ENCODE peak calls at places on chromosomes 4 and X, in five cellular contexts. E is B cell, O is adrenal gland, S is left lung, V is Peyer's patch. I is an unnamed sample.

GRCh38 chr4:173281001-173281400 is 53.2 kb downstream of the HMGB2 start:
- DNase-seq in O (no peak), E (no peak), S (no peak), V (no peak), I (no peak)

GRCh38 chr4:163344147-163345050 is 707 bp downstream of the NPY5R start:
- DNase-seq in O (peak), S (no peak), V (no peak), E (no peak), I (no peak)

GRCh38 chr4:152709675-152710438 is 30.1 kb upstream of the TMEM154 start:
- DNase-seq in S (no peak), V (no peak), O (no peak), E (no peak), I (no peak)

GRCh38 chr4:39181520-39181904 is 817 bp upstream of the WDR19 start:
- DNase-seq in S (no peak), E (no peak), V (no peak), O (peak), I (no peak)

GRCh38 chr4:186032259-186032658 is 36.7 kb upstream of the TLR3 start:
- DNase-seq in E (no peak), O (no peak), V (no peak), S (no peak), I (no peak)

GRCh38 chr4:8472689-8473197 is 32.2 kb downstream of the TRMT44 start:
- DNase-seq in O (no peak), S (no peak), V (peak), E (no peak), I (no peak)

GRCh38 chr4:83282049-83282535 is 2.5 kb downstream of the COQ2 start:
- DNase-seq in V (peak), S (no peak), E (peak), O (peak), I (peak)

GRCh38 chr4:141066690-141067089 is 66.6 kb downstream of the RNF150 start:
- DNase-seq in S (no peak), E (no peak), V (no peak), O (no peak), I (no peak)

GRCh38 chr4:105350859-105351494 is 122.9 kb downstream of the PPA2 start:
- DNase-seq in E (no peak), O (no peak), V (no peak), S (no peak), I (no peak)

GRCh38 chr4:1201851-1202525 is 29.6 kb upstream of the SPON2 start:
- DNase-seq in E (peak), V (peak), O (peak), S (peak), I (peak)

GRCh38 chr4:88985088-88985779 is 71.8 kb downstream of the FAM13A start:
- DNase-seq in V (no peak), S (no peak), E (no peak), O (peak), I (no peak)

GRCh38 chrX:40380649-40381488 is 199.9 kb upstream of the ATP6AP2 start:
- DNase-seq in V (no peak), S (no peak), O (no peak), E (no peak), I (no peak)

GRCh38 chrX:148517191-148517590 is 16.8 kb downstream of the AFF2 start:
- DNase-seq in V (no peak), E (no peak), S (no peak), O (no peak), I (no peak)

GRCh38 chr4:89625599-89626293 is 211.2 kb downstream of the SNCA start:
- DNase-seq in E (no peak), V (no peak), O (no peak), S (no peak), I (no peak)

GRCh38 chr4:69849297-69849696 is 10.6 kb downstream of the SULT1E1 start:
- DNase-seq in S (no peak), V (no peak), E (no peak), O (no peak), I (no peak)

GRCh38 chr4:85244638-85245037 is 230.3 kb upstream of the ARHGAP24 start:
- DNase-seq in O (no peak), V (no peak), S (no peak), E (no peak), I (no peak)

GRCh38 chr4:21948347-21949072 is at the start of gene KCNIP4:
- DNase-seq in V (no peak), O (no peak), E (no peak), S (no peak), I (no peak)

GRCh38 chrX:153983321-153983729 is 10.8 kb downstream of the TMEM187 start:
- DNase-seq in V (no peak), O (no peak), E (no peak), S (no peak), I (no peak)

GRCh38 chr4:121728066-121728465 is 31.3 kb upstream of the ANXA5 start:
- DNase-seq in S (no peak), V (no peak), O (no peak), E (no peak), I (no peak)

GRCh38 chr4:26576171-26576829 is 7.6 kb upstream of the TBC1D19 start:
- DNase-seq in O (no peak), V (no peak), S (no peak), E (no peak), I (no peak)

GRCh38 chr4:26410385-26411293 is 79.6 kb downstream of the CCKAR start:
- DNase-seq in E (peak), O (peak), V (no peak), S (no peak), I (no peak)

GRCh38 chr4:128322311-128322710 is 34.7 kb upstream of the PGRMC2 start:
- DNase-seq in S (no peak), O (no peak), V (no peak), E (no peak), I (no peak)

GRCh38 chr4:26330946-26331345 is 10.1 kb downstream of the RBPJ start:
- DNase-seq in S (no peak), O (no peak), V (no peak), E (no peak), I (no peak)

GRCh38 chrX:147953976-147954375 is 27.2 kb upstream of the FMR1NB start:
- DNase-seq in V (no peak), O (peak), S (no peak), E (no peak), I (no peak)

GRCh38 chr4:10346023-10346422 is 111.2 kb downstream of the ZNF518B start:
- DNase-seq in E (no peak), O (no peak), S (no peak), V (no peak), I (no peak)

GRCh38 chr4:183580370-183580769 is 75.5 kb downstream of the ING2 start:
- DNase-seq in O (no peak), E (no peak), S (no peak), V (no peak), I (no peak)

GRCh38 chrX:19535481-19535880 is 20.2 kb upstream of the MAP3K15 start:
- DNase-seq in O (no peak), V (no peak), S (no peak), E (no peak), I (no peak)

GRCh38 chrX:150990910-150991309 is 7.8 kb downstream of the HMGB3 start:
- DNase-seq in S (no peak), V (no peak), E (no peak), O (peak), I (no peak)

GRCh38 chr4:142043509-142043908 is 407.1 kb downstream of the IL15 start:
- DNase-seq in E (no peak), O (no peak), S (no peak), V (no peak), I (no peak)

DNA sequence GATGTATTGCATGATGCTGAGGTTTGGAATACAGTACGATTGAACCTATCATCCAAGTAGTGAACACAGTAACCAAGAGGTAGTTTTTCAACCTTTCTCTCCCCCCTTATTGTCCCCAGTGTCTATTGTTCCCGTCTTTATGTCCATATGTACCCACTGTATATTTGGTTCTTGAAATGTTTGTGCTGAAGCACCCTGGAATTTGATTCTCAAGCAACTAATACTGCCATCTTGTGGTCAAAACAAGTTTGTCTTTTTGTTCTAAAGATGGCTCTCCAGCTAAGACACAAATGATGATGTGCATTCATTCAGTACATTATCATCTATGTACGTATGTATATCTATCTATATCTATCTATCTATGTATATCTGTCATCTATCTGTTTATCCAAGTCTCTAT is 33.5 kb upstream of the DCX start:
- DNase-seq in S (no peak), V (no peak), O (no peak), E (no peak), I (no peak)
- TF ChIP-seq CTCF in S (peak), V (no peak), O (peak), E (peak), I (no peak)

DNA sequence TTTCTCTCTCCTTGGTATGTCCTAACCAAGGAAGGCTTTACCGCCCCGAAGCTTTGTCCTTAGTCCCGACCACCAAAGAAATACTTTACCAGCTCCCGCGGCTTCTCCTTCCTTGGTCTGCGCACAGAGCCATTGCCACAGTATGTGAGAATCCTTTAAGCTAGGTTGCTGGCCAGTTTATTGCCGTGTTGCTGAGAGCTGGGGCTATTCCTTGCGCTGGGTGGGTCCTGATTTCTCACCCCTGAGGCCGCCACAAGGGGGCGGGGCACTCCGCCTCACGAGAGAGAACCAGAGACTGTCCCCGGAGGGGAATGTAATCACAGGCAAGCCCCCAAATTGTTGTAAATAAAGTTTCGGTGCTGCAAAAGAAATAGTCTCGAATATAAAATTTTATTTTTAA is 331.0 kb upstream of the PCDH10 start:
- DNase-seq in S (no peak), O (no peak), V (no peak), E (no peak), I (no peak)
- TF ChIP-seq CTCF in S (no peak), O (no peak), V (no peak), E (no peak), I (no peak)

GRCh38 chrX:107429090-107429489 is 20.4 kb upstream of the FRMPD3 start:
- DNase-seq in O (peak), V (no peak), E (no peak), S (no peak), I (no peak)
- TF ChIP-seq CTCF in O (peak), V (no peak), E (peak), S (peak), I (peak)

DNA sequence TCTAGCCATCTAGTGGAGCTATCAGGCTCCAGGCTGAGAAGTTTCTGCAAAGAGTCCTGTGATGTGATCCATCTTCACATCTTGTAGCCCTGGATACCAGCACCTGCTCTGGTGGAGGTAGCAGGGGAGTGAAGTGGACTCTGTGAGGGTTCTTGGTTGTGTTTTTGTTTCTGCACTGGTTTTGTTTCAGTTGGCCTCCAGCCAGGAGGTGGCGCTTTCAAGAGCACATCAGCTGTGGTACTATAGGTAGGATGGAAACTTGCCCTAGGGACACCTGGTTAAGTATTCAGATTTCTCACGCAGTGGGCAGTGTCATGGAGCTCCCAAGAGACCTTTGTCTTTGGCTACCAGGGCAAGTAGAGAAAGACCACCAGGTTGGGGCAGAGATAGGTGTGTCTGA is 257.5 kb upstream of the SLC7A11 start:
- DNase-seq in V (no peak), E (no peak), S (no peak), O (no peak), I (no peak)
- TF ChIP-seq CTCF in V (no peak), E (no peak), S (no peak), O (no peak), I (no peak)

GRCh38 chr4:67875011-67875410 is 8.8 kb downstream of the TMPRSS11D start:
- DNase-seq in O (no peak), E (no peak), S (no peak), V (no peak), I (no peak)

GRCh38 chr4:67873116-67873515 is 10.7 kb downstream of the TMPRSS11D start:
- DNase-seq in E (no peak), S (no peak), V (no peak), O (no peak), I (no peak)

GRCh38 chr4:67877086-67877485 is 6.7 kb downstream of the TMPRSS11D start:
- DNase-seq in S (no peak), E (no peak), O (no peak), V (no peak), I (no peak)

GRCh38 chr4:67869580-67870190 is 14.1 kb downstream of the TMPRSS11D start:
- DNase-seq in O (no peak), V (no peak), E (no peak), S (no peak), I (no peak)

GRCh38 chr4:67871867-67872266 is 11.9 kb downstream of the TMPRSS11D start:
- DNase-seq in E (no peak), O (no peak), S (no peak), V (no peak), I (no peak)
- TF ChIP-seq CTCF in E (no peak), O (peak), S (peak), V (no peak), I (peak)

GRCh38 chr4:100246697-100247096 is 56.4 kb upstream of the DDIT4L start:
- DNase-seq in O (no peak), E (no peak), V (no peak), S (no peak), I (no peak)

GRCh38 chr4:100254237-100254636 is 64.0 kb upstream of the DDIT4L start:
- DNase-seq in S (no peak), V (no peak), O (no peak), E (no peak), I (no peak)

GRCh38 chr4:100244347-100244746 is 54.1 kb upstream of the DDIT4L start:
- DNase-seq in O (no peak), E (no peak), S (no peak), V (no peak), I (no peak)

DNA sequence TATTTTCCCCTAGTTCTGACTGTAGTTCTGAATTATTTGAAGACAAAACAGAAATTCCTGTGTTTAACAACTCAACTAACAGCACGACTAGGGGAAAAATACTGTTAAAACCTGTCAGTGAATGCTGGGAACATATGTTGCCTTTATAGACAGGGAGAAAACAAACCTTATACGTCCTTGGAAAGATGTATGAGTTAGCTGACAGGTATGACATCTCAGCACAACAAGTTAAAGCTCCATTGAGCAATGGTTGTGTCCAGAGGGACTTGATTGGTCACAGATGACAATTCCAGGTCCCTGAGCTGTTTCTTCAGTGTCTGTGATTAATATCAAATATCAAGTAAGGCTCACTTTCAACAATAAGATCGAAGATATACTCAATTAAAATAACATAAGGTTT is 58.2 kb upstream of the DDIT4L start:
- DNase-seq in E (no peak), V (no peak), S (no peak), O (no peak), I (no peak)
- TF ChIP-seq CTCF in E (no peak), V (no peak), S (no peak), O (no peak), I (no peak)

GRCh38 chr4:4248036-4248884 is at the start of gene TMEM128:
- DNase-seq in S (peak), V (peak), O (peak), E (peak), I (peak)
- TF ChIP-seq CTCF in S (no peak), V (no peak), O (peak), E (no peak), I (peak)

DNA sequence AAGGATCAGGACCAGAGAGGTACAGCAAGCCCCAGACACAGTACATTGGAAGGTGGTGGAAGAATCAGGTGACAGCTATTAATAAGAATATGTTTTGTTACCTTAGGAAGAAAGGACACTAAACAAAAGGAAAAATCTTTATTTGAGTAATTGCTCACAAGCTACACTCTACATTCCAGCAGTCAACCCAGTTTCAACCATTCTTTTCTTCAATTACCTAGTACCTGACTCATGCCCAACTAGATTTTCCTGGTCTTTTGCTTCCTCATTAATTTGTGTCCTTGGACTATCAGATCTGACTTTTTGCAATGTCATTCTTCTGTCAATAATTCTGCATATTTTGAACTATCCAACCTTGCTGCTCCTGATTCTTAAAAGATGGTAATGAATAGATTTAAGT is 22.5 kb upstream of the GLRA2 start:
- DNase-seq in V (no peak), O (no peak), E (no peak), S (no peak), I (no peak)
- TF ChIP-seq CTCF in V (no peak), O (no peak), E (no peak), S (no peak), I (no peak)

GRCh38 chr4:42397635-42398447 is 553 bp downstream of the SHISA3 start:
- DNase-seq in V (no peak), E (no peak), S (no peak), O (no peak), I (no peak)

GRCh38 chr4:42398448-42399355 is 1.4 kb downstream of the SHISA3 start:
- DNase-seq in V (no peak), S (no peak), E (no peak), O (no peak), I (no peak)

GRCh38 chr4:42399393-42399792 is 2.1 kb downstream of the SHISA3 start:
- DNase-seq in E (no peak), V (no peak), O (no peak), S (no peak), I (no peak)

GRCh38 chr4:42404001-42404400 is 6.7 kb downstream of the SHISA3 start:
- DNase-seq in V (no peak), E (no peak), S (no peak), O (no peak), I (no peak)

GRCh38 chr4:42401171-42401570 is 3.9 kb downstream of the SHISA3 start:
- DNase-seq in E (no peak), S (no peak), V (no peak), O (no peak), I (no peak)
- TF ChIP-seq CTCF in E (no peak), S (no peak), V (no peak), O (no peak), I (no peak)

GRCh38 chr4:74886490-74886889 is 46.4 kb upstream of the PARM1 start:
- DNase-seq in O (no peak), V (no peak), S (no peak), E (no peak), I (no peak)

GRCh38 chr4:74878323-74878722 is 54.6 kb upstream of the PARM1 start:
- DNase-seq in E (no peak), O (no peak), V (no peak), S (no peak), I (no peak)

GRCh38 chr4:74884282-74884681 is 48.6 kb upstream of the PARM1 start:
- DNase-seq in O (no peak), S (no peak), V (no peak), E (no peak), I (no peak)
- TF ChIP-seq CTCF in O (no peak), S (no peak), V (no peak), E (no peak), I (no peak)

I was measured in natural killer cell.